ENCODE peak calls at places on chromosome 19, in five cellular contexts. One of them, this sample, is unnamed.

GRCh38 chr19:14472202-14472961 is 2.8 kb downstream of the PTGER1 start:
- DNase-seq in DND-41: peak
- DNase-seq in foreskin fibroblast: peak
- DNase-seq in left ventricle myocardium inferior: peak
- DNase-seq in OCI-LY7: peak
- DNase-seq in this sample: peak

GRCh38 chr19:46347985-46348384 is 1.1 kb downstream of the PPP5C start:
- DNase-seq in DND-41: no peak
- DNase-seq in foreskin fibroblast: no peak
- DNase-seq in left ventricle myocardium inferior: no peak
- DNase-seq in OCI-LY7: no peak
- DNase-seq in this sample: peak

GRCh38 chr19:32459199-32459865 is 53.8 kb downstream of the DPY19L3 start:
- DNase-seq in DND-41: no peak
- DNase-seq in foreskin fibroblast: no peak
- DNase-seq in left ventricle myocardium inferior: no peak
- DNase-seq in OCI-LY7: no peak
- DNase-seq in this sample: no peak

GRCh38 chr19:42286349-42287016 is 15.4 kb upstream of the PRR19 start:
- DNase-seq in DND-41: no peak
- DNase-seq in foreskin fibroblast: peak
- DNase-seq in left ventricle myocardium inferior: peak
- DNase-seq in OCI-LY7: peak
- DNase-seq in this sample: peak

GRCh38 chr19:40512473-40513344 is 45.9 kb downstream of the SPTBN4 start:
- DNase-seq in DND-41: no peak
- DNase-seq in foreskin fibroblast: peak
- DNase-seq in left ventricle myocardium inferior: no peak
- DNase-seq in OCI-LY7: no peak
- DNase-seq in this sample: no peak

GRCh38 chr19:317710-318508 is 26.7 kb downstream of the MIER2 start:
- DNase-seq in DND-41: no peak
- DNase-seq in foreskin fibroblast: no peak
- DNase-seq in left ventricle myocardium inferior: no peak
- DNase-seq in OCI-LY7: no peak
- DNase-seq in this sample: no peak

GRCh38 chr19:42424345-42424707 is 2.9 kb downstream of the LIPE start:
- DNase-seq in DND-41: no peak
- DNase-seq in foreskin fibroblast: no peak
- DNase-seq in left ventricle myocardium inferior: no peak
- DNase-seq in OCI-LY7: no peak
- DNase-seq in this sample: peak

GRCh38 chr19:5090780-5091575 is 122.1 kb downstream of the KDM4B start:
- DNase-seq in DND-41: peak
- DNase-seq in foreskin fibroblast: peak
- DNase-seq in left ventricle myocardium inferior: peak
- DNase-seq in OCI-LY7: no peak
- DNase-seq in this sample: no peak

GRCh38 chr19:1119475-1120217 is 15.9 kb downstream of the GPX4 start:
- DNase-seq in DND-41: no peak
- DNase-seq in foreskin fibroblast: no peak
- DNase-seq in left ventricle myocardium inferior: no peak
- DNase-seq in OCI-LY7: no peak
- DNase-seq in this sample: no peak

GRCh38 chr19:32104465-32105235 is 240.8 kb upstream of the ZNF507 start:
- DNase-seq in DND-41: no peak
- DNase-seq in foreskin fibroblast: no peak
- DNase-seq in left ventricle myocardium inferior: no peak
- DNase-seq in OCI-LY7: no peak
- DNase-seq in this sample: no peak

GRCh38 chr19:29516358-29516725 is 9.5 kb upstream of the VSTM2B start:
- DNase-seq in DND-41: no peak
- DNase-seq in foreskin fibroblast: no peak
- DNase-seq in left ventricle myocardium inferior: peak
- DNase-seq in OCI-LY7: no peak
- DNase-seq in this sample: no peak

GRCh38 chr19:55585658-55586339 is 5.2 kb upstream of the ZNF579 start:
- DNase-seq in DND-41: peak
- DNase-seq in foreskin fibroblast: peak
- DNase-seq in left ventricle myocardium inferior: peak
- DNase-seq in OCI-LY7: peak
- DNase-seq in this sample: peak

GRCh38 chr19:6126335-6126974 is 9.0 kb upstream of the ACSBG2 start:
- DNase-seq in DND-41: peak
- DNase-seq in foreskin fibroblast: peak
- DNase-seq in left ventricle myocardium inferior: no peak
- DNase-seq in OCI-LY7: peak
- DNase-seq in this sample: peak

GRCh38 chr19:40705950-40706619 is 10.6 kb downstream of the COQ8B start:
- DNase-seq in DND-41: no peak
- DNase-seq in foreskin fibroblast: no peak
- DNase-seq in left ventricle myocardium inferior: no peak
- DNase-seq in OCI-LY7: no peak
- DNase-seq in this sample: no peak

GRCh38 chr19:18591735-18592385 is 3.3 kb downstream of the REX1BD start:
- DNase-seq in DND-41: no peak
- DNase-seq in foreskin fibroblast: peak
- DNase-seq in left ventricle myocardium inferior: no peak
- DNase-seq in OCI-LY7: no peak
- DNase-seq in this sample: no peak

GRCh38 chr19:55385236-55385748 is 440 bp upstream of the RPL28 start:
- DNase-seq in DND-41: peak
- DNase-seq in foreskin fibroblast: peak
- DNase-seq in left ventricle myocardium inferior: peak
- DNase-seq in OCI-LY7: peak
- DNase-seq in this sample: peak

GRCh38 chr19:34299576-34299975 is 45.2 kb downstream of the GARRE1 start:
- DNase-seq in DND-41: no peak
- DNase-seq in foreskin fibroblast: no peak
- DNase-seq in left ventricle myocardium inferior: no peak
- DNase-seq in OCI-LY7: no peak
- DNase-seq in this sample: no peak

GRCh38 chr19:42345191-42345812 is 19.9 kb downstream of the MEGF8 start:
- DNase-seq in DND-41: no peak
- DNase-seq in foreskin fibroblast: peak
- DNase-seq in left ventricle myocardium inferior: no peak
- DNase-seq in OCI-LY7: no peak
- DNase-seq in this sample: no peak

GRCh38 chr19:3563689-3564269 is 6.4 kb upstream of the MFSD12 start:
- DNase-seq in DND-41: no peak
- DNase-seq in foreskin fibroblast: no peak
- DNase-seq in left ventricle myocardium inferior: no peak
- DNase-seq in OCI-LY7: no peak
- DNase-seq in this sample: no peak

GRCh38 chr19:3570619-3571018 is 2.1 kb upstream of the HMG20B start:
- DNase-seq in DND-41: no peak
- DNase-seq in foreskin fibroblast: no peak
- DNase-seq in left ventricle myocardium inferior: no peak
- DNase-seq in OCI-LY7: no peak
- DNase-seq in this sample: no peak

GRCh38 chr19:3565177-3565576 is 7.6 kb upstream of the HMG20B start:
- DNase-seq in DND-41: no peak
- DNase-seq in foreskin fibroblast: no peak
- DNase-seq in left ventricle myocardium inferior: no peak
- DNase-seq in OCI-LY7: no peak
- DNase-seq in this sample: no peak
- H3K4me3 ChIP-seq in DND-41: no peak
- H3K4me3 ChIP-seq in foreskin fibroblast: no peak
- H3K4me3 ChIP-seq in left ventricle myocardium inferior: no peak
- H3K4me3 ChIP-seq in OCI-LY7: no peak
- H3K4me3 ChIP-seq in this sample: no peak

DNA sequence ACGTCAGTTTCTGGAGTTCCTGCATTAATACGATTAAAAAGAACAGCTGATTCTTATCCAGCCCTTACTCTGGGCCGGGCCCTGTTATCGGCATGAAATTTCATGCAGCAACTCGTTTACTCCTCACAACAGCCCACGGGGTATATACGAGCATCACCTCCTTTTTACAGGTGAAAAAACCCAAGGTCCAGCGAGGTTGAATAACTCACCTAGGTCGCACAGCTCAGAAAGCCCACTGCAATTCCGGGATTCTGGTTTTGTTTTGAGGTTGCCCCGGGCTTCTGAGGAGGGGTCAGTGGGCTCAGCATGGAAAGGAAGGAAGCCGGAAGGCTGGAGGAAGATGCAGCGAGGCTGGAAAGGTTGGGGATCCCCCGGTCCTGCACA is 577 bp upstream of the ACP7 start:
- DNase-seq in DND-41: no peak
- DNase-seq in foreskin fibroblast: no peak
- DNase-seq in left ventricle myocardium inferior: no peak
- DNase-seq in OCI-LY7: no peak
- DNase-seq in this sample: no peak
- H3K4me3 ChIP-seq in DND-41: no peak
- H3K4me3 ChIP-seq in foreskin fibroblast: no peak
- H3K4me3 ChIP-seq in left ventricle myocardium inferior: no peak
- H3K4me3 ChIP-seq in OCI-LY7: no peak
- H3K4me3 ChIP-seq in this sample: no peak

GRCh38 chr19:53977991-53978731 is 13.3 kb upstream of the CACNG6 start:
- DNase-seq in DND-41: peak
- DNase-seq in foreskin fibroblast: peak
- DNase-seq in left ventricle myocardium inferior: peak
- DNase-seq in OCI-LY7: no peak
- DNase-seq in this sample: no peak

GRCh38 chr19:53978975-53979801 is 12.2 kb upstream of the CACNG6 start:
- DNase-seq in DND-41: no peak
- DNase-seq in foreskin fibroblast: no peak
- DNase-seq in left ventricle myocardium inferior: no peak
- DNase-seq in OCI-LY7: no peak
- DNase-seq in this sample: no peak

GRCh38 chr19:53980553-53981407 is 10.7 kb upstream of the CACNG6 start:
- DNase-seq in DND-41: no peak
- DNase-seq in foreskin fibroblast: peak
- DNase-seq in left ventricle myocardium inferior: no peak
- DNase-seq in OCI-LY7: no peak
- DNase-seq in this sample: no peak

GRCh38 chr19:53981408-53981998 is 9.9 kb upstream of the CACNG6 start:
- DNase-seq in DND-41: no peak
- DNase-seq in foreskin fibroblast: no peak
- DNase-seq in left ventricle myocardium inferior: no peak
- DNase-seq in OCI-LY7: no peak
- DNase-seq in this sample: no peak

DNA sequence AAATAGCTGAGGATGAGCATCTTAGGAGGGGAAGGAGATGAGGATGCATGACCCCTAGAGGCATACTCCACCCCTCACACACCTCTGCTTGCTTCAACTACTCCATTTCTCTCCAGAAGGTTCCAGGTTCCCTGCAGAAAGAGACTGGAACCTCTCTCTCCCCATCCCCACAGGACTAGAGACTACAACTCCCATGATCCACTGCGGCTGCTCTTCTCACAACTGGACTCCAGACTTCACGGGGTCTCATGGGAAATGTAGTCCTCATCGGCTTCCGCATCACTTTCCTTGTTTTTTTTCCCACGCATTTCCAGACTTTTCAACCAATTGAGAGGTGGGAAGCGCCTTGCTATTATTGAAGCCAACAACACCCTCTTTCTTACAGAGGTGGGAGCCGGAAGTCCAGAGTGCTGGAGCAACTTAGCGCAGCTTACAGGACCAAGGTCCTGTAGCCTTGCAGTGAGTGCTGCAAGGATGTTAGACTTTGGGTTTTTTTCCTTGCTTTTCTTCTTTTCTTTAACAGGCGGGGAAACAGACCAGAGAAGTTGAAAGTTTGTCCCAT is 13.9 kb upstream of the CACNG6 start:
- DNase-seq in DND-41: peak
- DNase-seq in foreskin fibroblast: peak
- DNase-seq in left ventricle myocardium inferior: peak
- DNase-seq in OCI-LY7: peak
- DNase-seq in this sample: peak
- H3K4me3 ChIP-seq in DND-41: no peak
- H3K4me3 ChIP-seq in foreskin fibroblast: peak
- H3K4me3 ChIP-seq in left ventricle myocardium inferior: peak
- H3K4me3 ChIP-seq in OCI-LY7: no peak
- H3K4me3 ChIP-seq in this sample: no peak

DNA sequence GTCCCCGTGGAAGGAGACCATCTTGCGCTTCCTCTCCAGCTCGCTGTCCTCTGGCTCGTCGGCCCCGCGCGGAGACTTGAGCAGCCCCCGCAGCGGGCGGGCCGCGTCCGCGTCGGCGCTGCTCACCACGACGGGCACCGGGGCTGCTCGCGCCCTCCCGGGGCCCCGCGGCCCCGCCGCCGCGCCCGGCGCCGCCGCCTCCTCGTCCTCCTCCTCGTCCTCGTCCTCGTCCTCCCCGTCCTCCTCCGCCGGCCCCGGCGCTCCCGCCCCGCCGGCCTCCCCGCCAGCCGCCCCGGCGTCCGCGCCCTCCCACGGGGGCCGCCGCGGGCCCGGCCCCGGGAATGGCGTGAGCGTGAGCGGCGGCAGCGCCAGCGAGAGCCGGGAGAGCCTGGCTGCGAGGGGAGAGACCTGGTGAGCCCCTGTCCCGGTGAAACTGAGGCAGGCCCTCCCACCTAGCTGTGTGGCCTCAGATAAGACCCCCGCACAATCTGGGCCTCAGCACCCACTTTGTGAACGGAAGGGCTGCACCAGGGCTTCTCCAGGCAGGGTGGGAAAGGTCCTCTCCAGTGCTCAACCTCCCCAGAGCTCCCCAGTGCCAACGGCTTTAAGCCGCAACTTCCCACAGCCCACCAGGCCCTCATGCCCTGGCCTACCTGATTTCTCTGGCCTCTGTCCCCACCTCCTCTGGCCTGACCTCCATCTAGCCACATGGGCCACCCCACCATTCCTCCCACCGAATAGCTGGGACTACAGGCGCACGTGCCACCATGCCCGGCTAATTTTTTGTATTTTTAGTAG is 17.7 kb downstream of the LMTK3 start:
- DNase-seq in DND-41: no peak
- DNase-seq in foreskin fibroblast: no peak
- DNase-seq in left ventricle myocardium inferior: no peak
- DNase-seq in OCI-LY7: no peak
- DNase-seq in this sample: no peak
- H3K4me3 ChIP-seq in DND-41: no peak
- H3K4me3 ChIP-seq in foreskin fibroblast: peak
- H3K4me3 ChIP-seq in left ventricle myocardium inferior: peak
- H3K4me3 ChIP-seq in OCI-LY7: peak
- H3K4me3 ChIP-seq in this sample: no peak

GRCh38 chr19:51704601-51705000 is 11.5 kb downstream of the SPACA6 start:
- DNase-seq in DND-41: no peak
- DNase-seq in foreskin fibroblast: no peak
- DNase-seq in left ventricle myocardium inferior: no peak
- DNase-seq in OCI-LY7: no peak
- DNase-seq in this sample: no peak

GRCh38 chr19:51703655-51704515 is 10.8 kb downstream of the SPACA6 start:
- DNase-seq in DND-41: peak
- DNase-seq in foreskin fibroblast: peak
- DNase-seq in left ventricle myocardium inferior: peak
- DNase-seq in OCI-LY7: peak
- DNase-seq in this sample: peak

GRCh38 chr19:51701468-51702100 is 8.5 kb downstream of the SPACA6 start:
- DNase-seq in DND-41: no peak
- DNase-seq in foreskin fibroblast: no peak
- DNase-seq in left ventricle myocardium inferior: no peak
- DNase-seq in OCI-LY7: no peak
- DNase-seq in this sample: no peak

GRCh38 chr19:51702754-51703654 is 9.9 kb downstream of the SPACA6 start:
- DNase-seq in DND-41: no peak
- DNase-seq in foreskin fibroblast: no peak
- DNase-seq in left ventricle myocardium inferior: no peak
- DNase-seq in OCI-LY7: no peak
- DNase-seq in this sample: no peak

GRCh38 chr19:51702103-51702753 is 9.1 kb downstream of the SPACA6 start:
- DNase-seq in DND-41: no peak
- DNase-seq in foreskin fibroblast: peak
- DNase-seq in left ventricle myocardium inferior: peak
- DNase-seq in OCI-LY7: peak
- DNase-seq in this sample: peak
- H3K4me3 ChIP-seq in DND-41: no peak
- H3K4me3 ChIP-seq in foreskin fibroblast: no peak
- H3K4me3 ChIP-seq in left ventricle myocardium inferior: no peak
- H3K4me3 ChIP-seq in OCI-LY7: no peak
- H3K4me3 ChIP-seq in this sample: no peak

GRCh38 chr19:11160119-11160768 is 4.7 kb upstream of the SPC24 start:
- DNase-seq in DND-41: no peak
- DNase-seq in foreskin fibroblast: peak
- DNase-seq in left ventricle myocardium inferior: no peak
- DNase-seq in OCI-LY7: no peak
- DNase-seq in this sample: no peak
- H3K4me3 ChIP-seq in DND-41: no peak
- H3K4me3 ChIP-seq in foreskin fibroblast: no peak
- H3K4me3 ChIP-seq in left ventricle myocardium inferior: no peak
- H3K4me3 ChIP-seq in OCI-LY7: no peak
- H3K4me3 ChIP-seq in this sample: no peak